ENCODE peak calls at places on chromosomes 11 and 22, in nine cellular contexts. One of them, this sample, is unnamed.

GRCh38 chr11:65064847-65065240 is 6.5 kb upstream of the NAALADL1 start:
- DNase-seq in right lobe of liver: no peak
- DNase-seq in AG04449: no peak
- DNase-seq in Panc1: no peak
- DNase-seq in lower lobe of right lung: no peak
- DNase-seq in fibroblast of lung: no peak
- DNase-seq in HCT116: no peak
- DNase-seq in neuronal stem cell: no peak
- DNase-seq in A549: no peak
- DNase-seq in this sample: no peak

GRCh38 chr11:503179-503981 is 3.7 kb downstream of the RNH1 start:
- DNase-seq in A549: no peak
- DNase-seq in neuronal stem cell: no peak
- DNase-seq in AG04449: no peak
- DNase-seq in fibroblast of lung: peak
- DNase-seq in HCT116: no peak
- DNase-seq in Panc1: no peak
- DNase-seq in right lobe of liver: peak
- DNase-seq in lower lobe of right lung: peak
- DNase-seq in this sample: no peak

GRCh38 chr11:79189055-79189454 is 251.8 kb downstream of the TENM4 start:
- DNase-seq in fibroblast of lung: no peak
- DNase-seq in A549: no peak
- DNase-seq in neuronal stem cell: no peak
- DNase-seq in Panc1: no peak
- DNase-seq in lower lobe of right lung: no peak
- DNase-seq in right lobe of liver: no peak
- DNase-seq in HCT116: no peak
- DNase-seq in AG04449: no peak
- DNase-seq in this sample: no peak

GRCh38 chr22:46443850-46444389 is 93.5 kb downstream of the CELSR1 start:
- DNase-seq in fibroblast of lung: no peak
- DNase-seq in AG04449: no peak
- DNase-seq in A549: no peak
- DNase-seq in lower lobe of right lung: peak
- DNase-seq in right lobe of liver: no peak
- DNase-seq in neuronal stem cell: no peak
- DNase-seq in Panc1: no peak
- DNase-seq in HCT116: no peak
- DNase-seq in this sample: no peak

GRCh38 chr11:113351061-113351460 is 36.5 kb upstream of the ANKK1 start:
- DNase-seq in HCT116: no peak
- DNase-seq in AG04449: no peak
- DNase-seq in Panc1: no peak
- DNase-seq in right lobe of liver: no peak
- DNase-seq in fibroblast of lung: no peak
- DNase-seq in neuronal stem cell: no peak
- DNase-seq in lower lobe of right lung: no peak
- DNase-seq in A549: no peak
- DNase-seq in this sample: no peak

GRCh38 chr11:1864216-1864615 is 11.3 kb downstream of the LSP1 start:
- DNase-seq in fibroblast of lung: no peak
- DNase-seq in HCT116: no peak
- DNase-seq in lower lobe of right lung: peak
- DNase-seq in AG04449: no peak
- DNase-seq in right lobe of liver: peak
- DNase-seq in Panc1: no peak
- DNase-seq in A549: no peak
- DNase-seq in neuronal stem cell: no peak
- DNase-seq in this sample: no peak

GRCh38 chr11:35853871-35854270 is 90.0 kb upstream of the LDLRAD3 start:
- DNase-seq in A549: no peak
- DNase-seq in HCT116: no peak
- DNase-seq in fibroblast of lung: no peak
- DNase-seq in Panc1: no peak
- DNase-seq in AG04449: no peak
- DNase-seq in right lobe of liver: no peak
- DNase-seq in lower lobe of right lung: no peak
- DNase-seq in neuronal stem cell: no peak
- DNase-seq in this sample: no peak

GRCh38 chr11:12110714-12111481 is 508 bp downstream of the MICAL2 start:
- DNase-seq in HCT116: no peak
- DNase-seq in lower lobe of right lung: peak
- DNase-seq in AG04449: no peak
- DNase-seq in fibroblast of lung: no peak
- DNase-seq in right lobe of liver: peak
- DNase-seq in Panc1: no peak
- DNase-seq in A549: no peak
- DNase-seq in neuronal stem cell: peak
- DNase-seq in this sample: no peak

GRCh38 chr11:87223816-87224215 is 186.1 kb downstream of the TMEM135 start:
- DNase-seq in fibroblast of lung: peak
- DNase-seq in HCT116: no peak
- DNase-seq in lower lobe of right lung: no peak
- DNase-seq in Panc1: no peak
- DNase-seq in neuronal stem cell: no peak
- DNase-seq in AG04449: no peak
- DNase-seq in right lobe of liver: no peak
- DNase-seq in A549: no peak
- DNase-seq in this sample: no peak

GRCh38 chr11:93737904-93738612 is 3.2 kb downstream of the TAF1D start:
- DNase-seq in HCT116: no peak
- DNase-seq in A549: no peak
- DNase-seq in right lobe of liver: no peak
- DNase-seq in AG04449: no peak
- DNase-seq in neuronal stem cell: no peak
- DNase-seq in fibroblast of lung: no peak
- DNase-seq in lower lobe of right lung: no peak
- DNase-seq in Panc1: no peak
- DNase-seq in this sample: no peak

GRCh38 chr22:40588726-40589125 is 47.8 kb downstream of the MRTFA start:
- DNase-seq in right lobe of liver: no peak
- DNase-seq in lower lobe of right lung: no peak
- DNase-seq in Panc1: no peak
- DNase-seq in A549: no peak
- DNase-seq in fibroblast of lung: peak
- DNase-seq in AG04449: peak
- DNase-seq in HCT116: no peak
- DNase-seq in neuronal stem cell: no peak
- DNase-seq in this sample: no peak

GRCh38 chr11:94768602-94769511 is 701 bp downstream of the AMOTL1 start:
- DNase-seq in neuronal stem cell: peak
- DNase-seq in fibroblast of lung: peak
- DNase-seq in lower lobe of right lung: peak
- DNase-seq in A549: no peak
- DNase-seq in right lobe of liver: peak
- DNase-seq in HCT116: no peak
- DNase-seq in Panc1: no peak
- DNase-seq in AG04449: no peak
- DNase-seq in this sample: no peak

GRCh38 chr11:64762916-64763803 is 3.4 kb upstream of the PYGM start:
- DNase-seq in right lobe of liver: no peak
- DNase-seq in A549: no peak
- DNase-seq in fibroblast of lung: peak
- DNase-seq in neuronal stem cell: no peak
- DNase-seq in lower lobe of right lung: no peak
- DNase-seq in AG04449: peak
- DNase-seq in Panc1: no peak
- DNase-seq in HCT116: no peak
- DNase-seq in this sample: peak

GRCh38 chr11:24391165-24391564 is 105.7 kb upstream of the LUZP2 start:
- DNase-seq in A549: no peak
- DNase-seq in Panc1: no peak
- DNase-seq in AG04449: peak
- DNase-seq in right lobe of liver: no peak
- DNase-seq in fibroblast of lung: peak
- DNase-seq in neuronal stem cell: no peak
- DNase-seq in HCT116: no peak
- DNase-seq in lower lobe of right lung: no peak
- DNase-seq in this sample: no peak

GRCh38 chr11:96329419-96329818 is 13.6 kb downstream of the MAML2 start:
- DNase-seq in lower lobe of right lung: no peak
- DNase-seq in right lobe of liver: no peak
- DNase-seq in fibroblast of lung: no peak
- DNase-seq in HCT116: no peak
- DNase-seq in A549: no peak
- DNase-seq in AG04449: no peak
- DNase-seq in Panc1: no peak
- DNase-seq in neuronal stem cell: no peak
- DNase-seq in this sample: no peak

GRCh38 chr22:50227588-50228215 is 17.1 kb downstream of the TUBGCP6 start:
- DNase-seq in AG04449: no peak
- DNase-seq in right lobe of liver: no peak
- DNase-seq in Panc1: no peak
- DNase-seq in fibroblast of lung: no peak
- DNase-seq in HCT116: no peak
- DNase-seq in lower lobe of right lung: peak
- DNase-seq in neuronal stem cell: no peak
- DNase-seq in A549: no peak
- DNase-seq in this sample: no peak

GRCh38 chr22:36332623-36333331 is 55.0 kb downstream of the MYH9 start:
- DNase-seq in neuronal stem cell: no peak
- DNase-seq in lower lobe of right lung: peak
- DNase-seq in HCT116: no peak
- DNase-seq in Panc1: no peak
- DNase-seq in fibroblast of lung: no peak
- DNase-seq in A549: no peak
- DNase-seq in right lobe of liver: no peak
- DNase-seq in AG04449: no peak
- DNase-seq in this sample: peak

DNA sequence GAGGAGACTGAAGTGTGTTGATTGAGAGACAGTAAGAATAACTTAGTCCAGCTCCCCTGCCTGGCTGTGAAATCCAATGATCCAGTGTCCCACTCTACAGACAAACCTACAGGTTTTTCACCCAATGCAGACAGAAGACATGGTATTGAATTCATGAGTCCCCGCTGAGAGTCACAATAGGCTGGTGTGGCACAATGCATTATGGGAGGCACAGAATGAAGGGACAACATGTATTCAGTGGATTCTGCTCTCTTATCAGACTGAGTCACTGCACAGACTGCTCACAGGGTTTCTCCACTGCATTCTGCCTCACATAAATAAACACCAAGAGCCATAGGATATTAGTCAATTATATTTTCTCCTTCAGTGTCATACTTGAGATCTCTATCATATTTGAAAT is 55.2 kb upstream of the TOP3B start:
- DNase-seq in fibroblast of lung: peak
- DNase-seq in A549: no peak
- DNase-seq in lower lobe of right lung: no peak
- DNase-seq in neuronal stem cell: peak
- DNase-seq in HCT116: no peak
- DNase-seq in right lobe of liver: no peak
- DNase-seq in Panc1: no peak
- DNase-seq in AG04449: peak
- DNase-seq in this sample: no peak
- H3K4me3 ChIP-seq in fibroblast of lung: no peak
- H3K4me3 ChIP-seq in A549: no peak
- H3K4me3 ChIP-seq in lower lobe of right lung: no peak
- H3K4me3 ChIP-seq in neuronal stem cell: no peak
- H3K4me3 ChIP-seq in HCT116: no peak
- H3K4me3 ChIP-seq in right lobe of liver: no peak
- H3K4me3 ChIP-seq in Panc1: no peak
- H3K4me3 ChIP-seq in AG04449: no peak
- H3K4me3 ChIP-seq in this sample: no peak

DNA sequence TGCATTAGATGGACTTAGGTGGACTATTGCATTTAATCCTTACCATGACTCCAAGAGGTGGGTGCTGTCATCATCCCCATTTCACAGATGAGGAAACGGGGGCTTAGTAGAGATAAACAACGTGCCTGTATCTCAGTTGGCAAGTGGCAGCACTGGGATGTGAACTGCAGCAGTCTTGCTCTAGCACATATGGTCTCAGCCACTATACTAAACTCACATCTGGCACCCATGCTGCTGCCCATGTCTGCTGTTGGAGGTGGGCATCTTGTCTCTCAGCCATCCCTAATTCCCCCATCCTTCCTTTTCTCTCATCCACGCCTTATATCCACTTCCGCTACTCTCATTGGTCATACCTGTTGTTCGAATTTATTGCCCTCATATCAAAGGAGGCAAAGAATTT is 3.9 kb downstream of the PRG3 start:
- DNase-seq in A549: no peak
- DNase-seq in HCT116: no peak
- DNase-seq in neuronal stem cell: no peak
- DNase-seq in lower lobe of right lung: no peak
- DNase-seq in Panc1: no peak
- DNase-seq in fibroblast of lung: no peak
- DNase-seq in right lobe of liver: no peak
- DNase-seq in AG04449: no peak
- DNase-seq in this sample: no peak
- H3K4me3 ChIP-seq in A549: no peak
- H3K4me3 ChIP-seq in HCT116: no peak
- H3K4me3 ChIP-seq in neuronal stem cell: no peak
- H3K4me3 ChIP-seq in lower lobe of right lung: no peak
- H3K4me3 ChIP-seq in Panc1: no peak
- H3K4me3 ChIP-seq in fibroblast of lung: no peak
- H3K4me3 ChIP-seq in right lobe of liver: no peak
- H3K4me3 ChIP-seq in AG04449: no peak
- H3K4me3 ChIP-seq in this sample: no peak

GRCh38 chr11:34425863-34426262 is 12.9 kb upstream of the CAT start:
- DNase-seq in right lobe of liver: no peak
- DNase-seq in fibroblast of lung: no peak
- DNase-seq in Panc1: no peak
- DNase-seq in neuronal stem cell: no peak
- DNase-seq in A549: no peak
- DNase-seq in HCT116: no peak
- DNase-seq in AG04449: no peak
- DNase-seq in lower lobe of right lung: no peak
- DNase-seq in this sample: no peak
- H3K4me3 ChIP-seq in right lobe of liver: no peak
- H3K4me3 ChIP-seq in fibroblast of lung: no peak
- H3K4me3 ChIP-seq in Panc1: no peak
- H3K4me3 ChIP-seq in neuronal stem cell: no peak
- H3K4me3 ChIP-seq in A549: no peak
- H3K4me3 ChIP-seq in HCT116: no peak
- H3K4me3 ChIP-seq in AG04449: no peak
- H3K4me3 ChIP-seq in lower lobe of right lung: no peak
- H3K4me3 ChIP-seq in this sample: no peak

GRCh38 chr22:19825904-19826618 is 28.6 kb downstream of the GNB1L start:
- DNase-seq in lower lobe of right lung: no peak
- DNase-seq in fibroblast of lung: no peak
- DNase-seq in Panc1: no peak
- DNase-seq in HCT116: no peak
- DNase-seq in right lobe of liver: peak
- DNase-seq in A549: no peak
- DNase-seq in neuronal stem cell: no peak
- DNase-seq in AG04449: no peak
- DNase-seq in this sample: no peak
- H3K4me3 ChIP-seq in lower lobe of right lung: no peak
- H3K4me3 ChIP-seq in fibroblast of lung: no peak
- H3K4me3 ChIP-seq in Panc1: no peak
- H3K4me3 ChIP-seq in HCT116: no peak
- H3K4me3 ChIP-seq in right lobe of liver: no peak
- H3K4me3 ChIP-seq in A549: no peak
- H3K4me3 ChIP-seq in neuronal stem cell: no peak
- H3K4me3 ChIP-seq in AG04449: no peak
- H3K4me3 ChIP-seq in this sample: no peak